ENCODE peak calls at places on chromosomes 6 and 20, in four cellular contexts. R is B cell, J is iPS-NIHi11, F is GM10248. D is an unnamed sample.

GRCh38 chr6:84428300-84428907 is 201.0 kb upstream of the CEP162 start:
- DNase-seq in J (peak), F (peak), R (no peak), D (peak)

GRCh38 chr6:134173007-134173690 is 120.7 kb upstream of the SLC2A12 start:
- DNase-seq in F (no peak), J (no peak), R (no peak), D (no peak)

GRCh38 chr6:501891-502601 is 110.5 kb downstream of the IRF4 start:
- DNase-seq in R (peak), J (no peak), F (peak), D (no peak)

GRCh38 chr6:52149076-52149475 is 37.1 kb upstream of the IL17A start:
- DNase-seq in F (no peak), R (no peak), J (no peak), D (no peak)

GRCh38 chr20:52783769-52784168 is 188.4 kb upstream of the TSHZ2 start:
- DNase-seq in F (no peak), R (no peak), J (peak), D (no peak)

GRCh38 chr20:61936701-61937131 is 129.0 kb downstream of the TAF4 start:
- DNase-seq in J (no peak), R (no peak), F (no peak), D (peak)

GRCh38 chr6:144264270-144265060 is 20.7 kb upstream of the UTRN start:
- DNase-seq in J (peak), R (no peak), F (no peak), D (peak)

GRCh38 chr20:62906209-62906608 is 20.1 kb downstream of the DIDO1 start:
- DNase-seq in F (no peak), R (no peak), J (no peak), D (peak)

GRCh38 chr20:25867776-25868649 is 171.4 kb upstream of the ZNF337 start:
- DNase-seq in F (peak), J (peak), R (peak), D (peak)

GRCh38 chr6:54737247-54737646 is 109.3 kb upstream of the FAM83B start:
- DNase-seq in F (peak), R (no peak), J (peak), D (no peak)

GRCh38 chr6:43636312-43636667 is 650 bp downstream of the MAD2L1BP start:
- DNase-seq in R (no peak), F (no peak), J (no peak), D (no peak)

GRCh38 chr6:141388666-141389065 is 744.1 kb upstream of the GJE1 start:
- DNase-seq in R (no peak), F (no peak), J (peak), D (no peak)

GRCh38 chr6:161584051-161584450 is 310.2 kb upstream of the AGPAT4 start:
- DNase-seq in R (no peak), F (no peak), J (no peak), D (no peak)

GRCh38 chr6:2684059-2684749 is 66.5 kb downstream of the MYLK4 start:
- DNase-seq in R (no peak), F (no peak), J (no peak), D (no peak)

GRCh38 chr6:158877716-158878115 is 58.5 kb upstream of the EZR start:
- DNase-seq in J (no peak), F (no peak), R (no peak), D (no peak)

GRCh38 chr20:53929399-53929798 is 141.0 kb downstream of the BCAS1 start:
- DNase-seq in J (no peak), F (no peak), R (no peak), D (no peak)

GRCh38 chr6:37021356-37022129 is 16.1 kb downstream of the FGD2 start:
- DNase-seq in R (no peak), F (no peak), J (no peak), D (no peak)

GRCh38 chr20:45963059-45964011 is 8.7 kb downstream of the ZNF335 start:
- DNase-seq in F (no peak), J (no peak), R (peak), D (no peak)

GRCh38 chr6:34476941-34477340 is 11.1 kb downstream of the PACSIN1 start:
- DNase-seq in F (no peak), J (no peak), R (no peak), D (no peak)

GRCh38 chr20:57259179-57260021 is 7.0 kb downstream of the BMP7 start:
- DNase-seq in F (no peak), J (no peak), R (no peak), D (no peak)